ENCODE peak calls at places on chromosomes 2 and 18, in five cellular contexts. H is SW 1271, R is GM10248, L is fibroblast of the aortic adventitia, C is BE2C. I is an unnamed sample.

GRCh38 chr2:184369307-184369706 is 229.0 kb upstream of the ZNF804A start:
- DNase-seq in R (no peak), C (no peak), H (no peak), L (no peak), I (no peak)

GRCh38 chr2:62344472-62344871 is 148.6 kb downstream of the B3GNT2 start:
- DNase-seq in H (no peak), L (no peak), C (no peak), R (peak; percentile 38), I (no peak)

GRCh38 chr2:64615206-64615763 is 38.4 kb downstream of the SERTAD2 start:
- DNase-seq in C (no peak), H (no peak), L (no peak), R (no peak), I (no peak)

GRCh38 chr18:63238711-63239110 is 80.9 kb downstream of the BCL2 start:
- DNase-seq in R (no peak), C (no peak), H (no peak), L (no peak), I (no peak)

GRCh38 chr2:214410918-214411554 is at the start of gene VWC2L:
- DNase-seq in C (peak; percentile 68), L (peak; percentile 64), R (peak; percentile 28), H (peak; percentile 2), I (peak; percentile 93)

GRCh38 chr2:160353166-160353565 is 140.4 kb downstream of the RBMS1 start:
- DNase-seq in L (no peak), C (no peak), H (peak; percentile 25), R (no peak), I (no peak)

GRCh38 chr2:192004188-192004963 is 157.5 kb upstream of the CAVIN2 start:
- DNase-seq in H (no peak), C (no peak), R (peak; percentile 16), L (no peak), I (no peak)

GRCh38 chr2:133780099-133780996 is 212.1 kb upstream of the NCKAP5 start:
- DNase-seq in H (peak; percentile 77), C (peak; percentile 53), R (peak; percentile 22), L (peak; percentile 93), I (peak; percentile 83)

GRCh38 chr2:56531668-56532420 is 348.1 kb downstream of the CCDC85A start:
- DNase-seq in C (no peak), L (peak; percentile 39), R (no peak), H (no peak), I (no peak)

GRCh38 chr2:96773922-96774321 is 13.2 kb downstream of the CNNM4 start:
- DNase-seq in L (no peak), R (no peak), C (no peak), H (no peak), I (no peak)

GRCh38 chr2:241853651-241854341 is 4.9 kb downstream of the PDCD1 start:
- DNase-seq in R (peak; percentile 19), C (peak; percentile 32), H (no peak), L (no peak), I (no peak)

I was measured in globus pallidus.